ENCODE peak calls at places on chromosomes 11 and 22, in five cellular contexts. A is keratinocyte, V is AG09309, G is AG04450, Y is suprapubic skin. T is an unnamed sample.

GRCh38 chr11:45332486-45332934 is 46.4 kb upstream of the SYT13 start:
- DNase-seq in Y (no peak), V (no peak), A (no peak), G (no peak), T (no peak)

GRCh38 chr11:94664336-94664735 is 97.2 kb downstream of the PIWIL4 start:
- DNase-seq in G (no peak), Y (no peak), A (no peak), V (no peak), T (no peak)

GRCh38 chr11:64359712-64360402 is 895 bp downstream of the RPS6KA4 start:
- DNase-seq in V (no peak), G (no peak), A (no peak), Y (peak), T (no peak)

GRCh38 chr11:44766112-44766971 is 39.6 kb downstream of the TSPAN18 start:
- DNase-seq in G (peak), V (peak), A (no peak), Y (no peak), T (peak)

GRCh38 chr11:87239531-87239930 is 201.8 kb downstream of the TMEM135 start:
- DNase-seq in Y (no peak), G (no peak), V (no peak), A (no peak), T (no peak)

GRCh38 chr11:61126266-61126665 is 24.0 kb downstream of the CD5 start:
- DNase-seq in V (no peak), Y (no peak), A (no peak), G (no peak), T (no peak)

GRCh38 chr22:49051491-49052022 is 776.1 kb downstream of the BRD1 start:
- DNase-seq in V (no peak), G (no peak), A (no peak), Y (no peak), T (no peak)

GRCh38 chr11:121304750-121305149 is 12.2 kb downstream of the SC5D start:
- DNase-seq in V (no peak), Y (no peak), A (no peak), G (no peak), T (no peak)

GRCh38 chr22:23751441-23751996 is 607 bp upstream of the ZNF70 start:
- DNase-seq in G (no peak), A (no peak), V (no peak), Y (no peak), T (no peak)

GRCh38 chr22:50441428-50441993 is 33.3 kb downstream of the SBF1 start:
- DNase-seq in V (no peak), Y (peak), G (no peak), A (no peak), T (no peak)

GRCh38 chr11:61195710-61196109 is 7.6 kb upstream of the PGA3 start:
- DNase-seq in V (no peak), Y (no peak), A (no peak), G (no peak), T (no peak)

GRCh38 chr11:17164361-17165246 is 43.2 kb downstream of the PIK3C2A start:
- DNase-seq in V (no peak), G (no peak), A (no peak), Y (no peak), T (peak)

GRCh38 chr11:91691872-91692271 is 532.7 kb upstream of the FAT3 start:
- DNase-seq in Y (no peak), V (no peak), G (no peak), A (no peak), T (no peak)

GRCh38 chr11:106467486-106467885 is 390.0 kb downstream of the AASDHPPT start:
- DNase-seq in Y (no peak), A (no peak), V (no peak), G (no peak), T (no peak)

GRCh38 chr11:44574620-44575287 is 9.3 kb downstream of the CD82 start:
- DNase-seq in A (no peak), G (peak), Y (no peak), V (peak), T (peak)

GRCh38 chr11:128694618-128695481 is 978 bp downstream of the FLI1 start:
- DNase-seq in V (no peak), Y (no peak), A (no peak), G (no peak), T (no peak)

GRCh38 chr11:118259138-118259537 is 5.0 kb downstream of the MPZL2 start:
- DNase-seq in A (no peak), Y (no peak), V (no peak), G (no peak), T (no peak)

GRCh38 chr11:316031-316701 is 2.3 kb downstream of the IFITM1 start:
- DNase-seq in V (no peak), G (no peak), Y (peak), A (no peak), T (no peak)

GRCh38 chr11:9982127-9982795 is 311.8 kb downstream of the SBF2 start:
- DNase-seq in G (no peak), Y (no peak), A (no peak), V (peak), T (no peak)

GRCh38 chr22:20951151-20951931 is 15.7 kb upstream of the AIFM3 start:
- DNase-seq in G (no peak), A (no peak), Y (no peak), V (no peak), T (no peak)

GRCh38 chr11:133350045-133350444 is 182.3 kb downstream of the OPCML start:
- DNase-seq in G (no peak), Y (no peak), V (no peak), A (no peak), T (no peak)

GRCh38 chr11:7575841-7576451 is 62.1 kb downstream of the PPFIBP2 start:
- DNase-seq in V (no peak), Y (no peak), G (no peak), A (no peak), T (no peak)

GRCh38 chr11:4496555-4497248 is 14.3 kb downstream of the OR52K1 start:
- DNase-seq in V (no peak), G (no peak), A (no peak), Y (no peak), T (no peak)

GRCh38 chr11:67304511-67305113 is 1.3 kb downstream of the SSH3 start:
- DNase-seq in V (no peak), A (no peak), Y (peak), G (no peak), T (no peak)

GRCh38 chr11:77669848-77670511 is 32.4 kb upstream of the CLNS1A start:
- DNase-seq in G (no peak), A (no peak), V (no peak), Y (no peak), T (no peak)

GRCh38 chr11:16239130-16240105 is 116.9 kb downstream of the SOX6 start:
- DNase-seq in V (no peak), G (peak), Y (no peak), A (no peak), T (no peak)

GRCh38 chr11:19379465-19379864 is 138.7 kb upstream of the E2F8 start:
- DNase-seq in Y (no peak), A (no peak), V (no peak), G (no peak), T (no peak)

GRCh38 chr11:250740-251299 is 14.0 kb downstream of the PSMD13 start:
- DNase-seq in G (no peak), Y (no peak), V (no peak), A (no peak), T (no peak)

GRCh38 chr22:28143206-28143605 is 224.2 kb upstream of the PITPNB start:
- DNase-seq in G (no peak), V (no peak), A (no peak), Y (no peak), T (no peak)

GRCh38 chr11:8080674-8081590 is at the start of gene TUB:
- DNase-seq in G (no peak), A (no peak), V (no peak), Y (no peak), T (no peak)

GRCh38 chr11:315051-315481 is 1.2 kb downstream of the IFITM1 start:
- DNase-seq in A (no peak), Y (no peak), G (no peak), V (no peak), T (no peak)

GRCh38 chr11:64331569-64332371 is 8.2 kb upstream of the CCDC88B start:
- DNase-seq in G (peak), A (peak), Y (no peak), V (peak), T (peak)

GRCh38 chr11:3927129-3927796 is 71.8 kb downstream of the STIM1 start:
- DNase-seq in G (no peak), A (no peak), Y (no peak), V (no peak), T (no peak)

GRCh38 chr11:17807034-17807433 is 72.5 kb downstream of the KCNC1 start:
- DNase-seq in V (no peak), A (no peak), Y (no peak), G (no peak), T (no peak)

GRCh38 chr11:73931039-73931645 is 19.7 kb upstream of the DNAJB13 start:
- DNase-seq in V (peak), A (no peak), Y (no peak), G (peak), T (peak)

GRCh38 chr11:73929388-73929787 is 21.4 kb upstream of the DNAJB13 start:
- DNase-seq in V (no peak), Y (no peak), G (no peak), A (no peak), T (no peak)

DNA sequence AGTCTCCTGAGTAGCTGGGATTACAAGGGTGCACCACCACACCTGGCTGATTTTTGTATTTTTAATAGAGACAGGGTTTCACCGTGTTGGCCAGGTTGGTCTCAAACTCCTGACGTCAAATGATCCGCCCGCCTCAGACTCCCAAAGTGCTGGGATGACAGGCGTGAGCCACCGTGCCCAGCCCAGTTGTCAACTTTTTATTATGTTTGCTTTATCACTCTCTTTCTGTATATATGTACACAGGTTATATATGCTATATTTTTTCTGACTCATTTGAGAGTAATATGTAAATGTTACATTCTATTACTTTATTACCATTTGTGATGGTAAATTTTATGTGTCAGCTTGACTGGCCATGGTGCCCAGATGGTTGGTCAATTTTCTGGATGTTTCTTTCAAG is 18.9 kb upstream of the DNAJB13 start:
- DNase-seq in G (no peak), V (no peak), Y (no peak), A (no peak), T (no peak)
- H3K4me3 ChIP-seq in G (no peak), V (no peak), Y (no peak), A (no peak), T (no peak)

DNA sequence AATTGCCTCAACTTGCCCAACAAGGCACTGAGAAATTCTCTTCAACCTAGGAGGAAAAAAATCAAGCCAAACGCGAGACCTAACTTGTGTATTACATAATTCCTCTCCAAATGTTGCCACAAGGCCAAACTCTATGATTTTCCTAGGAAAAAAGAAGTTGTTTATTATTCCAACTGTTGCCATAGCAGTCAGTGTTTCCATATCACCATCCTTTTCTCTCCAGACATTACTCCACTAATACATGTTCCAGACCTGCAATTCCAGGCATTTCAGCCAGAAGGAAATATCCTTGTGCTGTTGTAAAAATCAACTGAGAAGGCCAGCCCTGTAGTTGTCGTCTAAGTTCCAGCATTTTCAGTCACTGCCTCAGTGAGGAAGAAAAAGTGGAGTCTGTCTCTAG is 33.1 kb upstream of the PAMR1 start:
- DNase-seq in V (no peak), G (no peak), A (no peak), Y (no peak), T (no peak)
- TF ChIP-seq CTCF in V (no peak), G (peak), A (no peak), Y (no peak), T (no peak)

GRCh38 chr11:123429336-123429735 is 733 bp upstream of the GRAMD1B start:
- DNase-seq in V (peak), G (no peak), A (no peak), Y (no peak), T (no peak)
- H3K4me3 ChIP-seq in V (no peak), G (peak), A (no peak), Y (no peak), T (no peak)

GRCh38 chr11:2853401-2853800 is 32.2 kb downstream of the CDKN1C start:
- DNase-seq in V (no peak), A (no peak), Y (no peak), G (no peak), T (no peak)

GRCh38 chr11:2857276-2857675 is 28.3 kb downstream of the CDKN1C start:
- DNase-seq in A (no peak), V (no peak), G (no peak), Y (no peak), T (no peak)

GRCh38 chr11:2857918-2858317 is 27.7 kb downstream of the CDKN1C start:
- DNase-seq in G (no peak), Y (no peak), A (no peak), V (no peak), T (no peak)

GRCh38 chr11:2853997-2854560 is 31.5 kb downstream of the CDKN1C start:
- DNase-seq in Y (no peak), V (no peak), A (no peak), G (no peak), T (no peak)

GRCh38 chr11:2855162-2855561 is 30.4 kb downstream of the CDKN1C start:
- DNase-seq in V (no peak), G (no peak), A (no peak), Y (no peak), T (no peak)
- TF ChIP-seq CTCF in V (no peak), G (no peak), A (no peak), Y (no peak), T (no peak)